ENCODE peak calls at places on chromosomes 11 and 22, in seven cellular contexts. One of them, this sample, is unnamed.

GRCh38 chr22:44918166-44918924 is 91.5 kb downstream of the PHF21B start:
- DNase-seq in H7: peak
- DNase-seq in fibroblast of lung: no peak
- DNase-seq in GM13977: no peak
- DNase-seq in activated CD8-positive, alpha-beta memory T cell treated with anti-CD3 and anti-CD28 coated beads for 24 hours: no peak
- DNase-seq in activated T-helper 1 cell treated with Interleukin-2 at 50 U/mL for 16 hours: no peak
- DNase-seq in CD4-positive, alpha-beta memory T cell: no peak
- DNase-seq in this sample: peak

GRCh38 chr11:17972987-17973386 is 39.9 kb downstream of the SERGEF start:
- DNase-seq in activated CD8-positive, alpha-beta memory T cell treated with anti-CD3 and anti-CD28 coated beads for 24 hours: no peak
- DNase-seq in activated T-helper 1 cell treated with Interleukin-2 at 50 U/mL for 16 hours: no peak
- DNase-seq in H7: peak
- DNase-seq in fibroblast of lung: peak
- DNase-seq in GM13977: no peak
- DNase-seq in CD4-positive, alpha-beta memory T cell: no peak
- DNase-seq in this sample: peak

GRCh38 chr11:121482231-121483129 is 29.7 kb upstream of the SORL1-AS1 start:
- DNase-seq in CD4-positive, alpha-beta memory T cell: peak
- DNase-seq in GM13977: peak
- DNase-seq in activated T-helper 1 cell treated with Interleukin-2 at 50 U/mL for 16 hours: no peak
- DNase-seq in fibroblast of lung: no peak
- DNase-seq in H7: no peak
- DNase-seq in activated CD8-positive, alpha-beta memory T cell treated with anti-CD3 and anti-CD28 coated beads for 24 hours: peak
- DNase-seq in this sample: peak

GRCh38 chr11:90874971-90875370 is 652.1 kb upstream of the CHORDC1 start:
- DNase-seq in activated CD8-positive, alpha-beta memory T cell treated with anti-CD3 and anti-CD28 coated beads for 24 hours: no peak
- DNase-seq in fibroblast of lung: no peak
- DNase-seq in activated T-helper 1 cell treated with Interleukin-2 at 50 U/mL for 16 hours: no peak
- DNase-seq in GM13977: no peak
- DNase-seq in CD4-positive, alpha-beta memory T cell: no peak
- DNase-seq in H7: no peak
- DNase-seq in this sample: no peak

GRCh38 chr11:45791524-45791923 is 13.4 kb upstream of the SLC35C1 start:
- DNase-seq in activated CD8-positive, alpha-beta memory T cell treated with anti-CD3 and anti-CD28 coated beads for 24 hours: no peak
- DNase-seq in activated T-helper 1 cell treated with Interleukin-2 at 50 U/mL for 16 hours: no peak
- DNase-seq in H7: no peak
- DNase-seq in GM13977: no peak
- DNase-seq in CD4-positive, alpha-beta memory T cell: no peak
- DNase-seq in fibroblast of lung: no peak
- DNase-seq in this sample: no peak

GRCh38 chr22:38870312-38870741 is 1.7 kb downstream of the CBX6 start:
- DNase-seq in CD4-positive, alpha-beta memory T cell: peak
- DNase-seq in H7: peak
- DNase-seq in fibroblast of lung: peak
- DNase-seq in GM13977: peak
- DNase-seq in activated CD8-positive, alpha-beta memory T cell treated with anti-CD3 and anti-CD28 coated beads for 24 hours: peak
- DNase-seq in activated T-helper 1 cell treated with Interleukin-2 at 50 U/mL for 16 hours: peak
- DNase-seq in this sample: peak

GRCh38 chr22:37080438-37080837 is 28.9 kb downstream of the KCTD17 start:
- DNase-seq in H7: no peak
- DNase-seq in fibroblast of lung: no peak
- DNase-seq in GM13977: no peak
- DNase-seq in activated CD8-positive, alpha-beta memory T cell treated with anti-CD3 and anti-CD28 coated beads for 24 hours: no peak
- DNase-seq in CD4-positive, alpha-beta memory T cell: no peak
- DNase-seq in activated T-helper 1 cell treated with Interleukin-2 at 50 U/mL for 16 hours: no peak
- DNase-seq in this sample: no peak

GRCh38 chr22:47207387-47207786 is 444.9 kb downstream of the TBC1D22A start:
- DNase-seq in CD4-positive, alpha-beta memory T cell: no peak
- DNase-seq in GM13977: no peak
- DNase-seq in H7: no peak
- DNase-seq in activated T-helper 1 cell treated with Interleukin-2 at 50 U/mL for 16 hours: no peak
- DNase-seq in fibroblast of lung: no peak
- DNase-seq in activated CD8-positive, alpha-beta memory T cell treated with anti-CD3 and anti-CD28 coated beads for 24 hours: peak
- DNase-seq in this sample: no peak

GRCh38 chr11:19953909-19954308 is 206.4 kb downstream of the DBX1 start:
- DNase-seq in H7: no peak
- DNase-seq in GM13977: no peak
- DNase-seq in activated CD8-positive, alpha-beta memory T cell treated with anti-CD3 and anti-CD28 coated beads for 24 hours: no peak
- DNase-seq in fibroblast of lung: peak
- DNase-seq in activated T-helper 1 cell treated with Interleukin-2 at 50 U/mL for 16 hours: no peak
- DNase-seq in CD4-positive, alpha-beta memory T cell: no peak
- DNase-seq in this sample: peak

GRCh38 chr11:123174196-123175183 is 20.6 kb downstream of the CLMP start:
- DNase-seq in H7: peak
- DNase-seq in activated T-helper 1 cell treated with Interleukin-2 at 50 U/mL for 16 hours: no peak
- DNase-seq in GM13977: no peak
- DNase-seq in fibroblast of lung: peak
- DNase-seq in activated CD8-positive, alpha-beta memory T cell treated with anti-CD3 and anti-CD28 coated beads for 24 hours: no peak
- DNase-seq in CD4-positive, alpha-beta memory T cell: no peak
- DNase-seq in this sample: peak

GRCh38 chr11:69055598-69056516 is 7.1 kb downstream of the TPCN2 start:
- DNase-seq in GM13977: peak
- DNase-seq in activated CD8-positive, alpha-beta memory T cell treated with anti-CD3 and anti-CD28 coated beads for 24 hours: no peak
- DNase-seq in fibroblast of lung: no peak
- DNase-seq in H7: no peak
- DNase-seq in activated T-helper 1 cell treated with Interleukin-2 at 50 U/mL for 16 hours: no peak
- DNase-seq in CD4-positive, alpha-beta memory T cell: no peak
- DNase-seq in this sample: no peak